ENCODE peak calls at places on chromosomes 5 and 9, in five cellular contexts. D, Z, G, W and C are unnamed samples.

GRCh38 chr9:96078866-96079505 is 203.5 kb downstream of the ERCC6L2 start:
- DNase-seq in G (no peak), Z (no peak), D (no peak), W (no peak), C (no peak)

GRCh38 chr5:134794136-134794535 is 35.6 kb downstream of the DDX46 start:
- DNase-seq in Z (no peak), W (no peak), G (no peak), D (no peak), C (no peak)

GRCh38 chr5:56048124-56048523 is 53.4 kb upstream of the IL6ST start:
- DNase-seq in G (no peak), Z (no peak), W (no peak), D (no peak), C (no peak)

GRCh38 chr5:56815657-56816545 is 552 bp downstream of the MAP3K1 start:
- DNase-seq in D (no peak), G (no peak), W (peak; percentile 72), Z (no peak), C (no peak)

GRCh38 chr5:139693676-139694364 is 45.7 kb downstream of the CXXC5 start:
- DNase-seq in W (no peak), G (no peak), Z (no peak), D (no peak), C (no peak)

GRCh38 chr5:67494186-67494842 is 297.7 kb upstream of the CD180 start:
- DNase-seq in D (no peak), Z (no peak), G (no peak), W (no peak), C (no peak)

GRCh38 chr5:14591548-14591947 is 10.0 kb downstream of the OTULINL start:
- DNase-seq in Z (no peak), G (no peak), W (no peak), D (no peak), C (no peak)

GRCh38 chr9:110334183-110334582 is 3.5 kb downstream of the TXNDC8 start:
- DNase-seq in W (no peak), D (no peak), G (no peak), Z (no peak), C (no peak)

GRCh38 chr5:176658817-176659216 is 11.5 kb downstream of the TSPAN17 start:
- DNase-seq in D (no peak), W (no peak), Z (no peak), G (no peak), C (no peak)

GRCh38 chr9:121945849-121946248 is 147.3 kb downstream of the TTLL11 start:
- DNase-seq in Z (no peak), W (no peak), G (no peak), D (no peak), C (no peak)

GRCh38 chr9:100196215-100196614 is 97.2 kb downstream of the INVS start:
- DNase-seq in Z (no peak), W (no peak), G (no peak), D (no peak), C (no peak)

GRCh38 chr9:123643518-123643917 is 286.4 kb downstream of the DENND1A start:
- DNase-seq in G (no peak), D (no peak), Z (no peak), W (no peak), C (no peak)

GRCh38 chr5:61969347-61969746 is 336.7 kb upstream of the KIF2A start:
- DNase-seq in D (no peak), Z (no peak), W (no peak), G (no peak), C (no peak)

GRCh38 chr9:116030532-116030931 is 123.1 kb upstream of the PAPPA start:
- DNase-seq in D (no peak), W (no peak), Z (no peak), G (no peak), C (no peak)
- TF ChIP-seq SUZ12 in D (no peak), W (no peak), Z (no peak), G (no peak), C (no peak)

GRCh38 chr5:107248065-107248695 is 422.6 kb downstream of the EFNA5 start:
- DNase-seq in Z (peak; percentile 60), G (peak; percentile 13), W (peak; percentile 87), D (no peak), C (peak; percentile 18)
- TF ChIP-seq SUZ12 in Z (no peak), G (no peak), W (no peak), D (no peak), C (no peak)

DNA sequence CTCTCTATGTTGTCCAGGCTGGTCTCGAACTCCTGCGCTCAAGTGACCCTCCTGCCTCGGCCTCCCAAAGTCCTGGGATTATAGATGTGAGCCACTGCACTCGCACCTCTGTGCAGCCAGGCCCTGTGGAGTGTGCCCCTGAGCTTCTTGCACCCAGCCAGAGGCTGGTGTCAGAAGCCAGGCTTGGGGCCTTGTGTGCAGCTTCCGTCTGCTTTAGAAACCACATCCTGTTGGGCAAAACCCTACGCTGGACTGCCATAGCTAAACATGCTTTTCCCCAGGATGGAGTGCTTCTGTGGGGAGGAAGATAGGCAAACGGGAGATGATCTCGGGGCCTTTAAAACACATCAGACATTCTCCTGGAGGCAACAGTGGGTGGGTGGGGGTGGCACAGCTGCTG is 40.1 kb downstream of the PRRT1B start:
- DNase-seq in G (no peak), W (no peak), D (no peak), Z (no peak), C (no peak)
- TF ChIP-seq SUZ12 in G (no peak), W (no peak), D (no peak), Z (no peak), C (no peak)

GRCh38 chr5:9380108-9380507 is 165.8 kb downstream of the SEMA5A start:
- DNase-seq in G (no peak), D (no peak), W (no peak), Z (no peak), C (no peak)
- TF ChIP-seq SUZ12 in G (no peak), D (no peak), W (no peak), Z (no peak), C (no peak)

GRCh38 chr5:172744106-172745104 is 26.6 kb downstream of the DUSP1 start:
- DNase-seq in D (no peak), Z (no peak), W (no peak), G (no peak), C (no peak)

GRCh38 chr5:172746725-172747124 is 24.3 kb downstream of the DUSP1 start:
- DNase-seq in D (no peak), G (no peak), W (no peak), Z (no peak), C (no peak)

GRCh38 chr5:172745406-172745805 is 25.6 kb downstream of the DUSP1 start:
- DNase-seq in Z (no peak), W (no peak), D (no peak), G (no peak), C (no peak)

GRCh38 chr5:172747471-172747870 is 23.5 kb downstream of the DUSP1 start:
- DNase-seq in W (no peak), D (no peak), G (no peak), Z (no peak), C (no peak)

GRCh38 chr5:172745836-172746235 is 25.2 kb downstream of the DUSP1 start:
- DNase-seq in Z (no peak), G (no peak), W (no peak), D (no peak), C (no peak)
- TF ChIP-seq SUZ12 in Z (no peak), G (no peak), W (no peak), D (no peak), C (no peak)

DNA sequence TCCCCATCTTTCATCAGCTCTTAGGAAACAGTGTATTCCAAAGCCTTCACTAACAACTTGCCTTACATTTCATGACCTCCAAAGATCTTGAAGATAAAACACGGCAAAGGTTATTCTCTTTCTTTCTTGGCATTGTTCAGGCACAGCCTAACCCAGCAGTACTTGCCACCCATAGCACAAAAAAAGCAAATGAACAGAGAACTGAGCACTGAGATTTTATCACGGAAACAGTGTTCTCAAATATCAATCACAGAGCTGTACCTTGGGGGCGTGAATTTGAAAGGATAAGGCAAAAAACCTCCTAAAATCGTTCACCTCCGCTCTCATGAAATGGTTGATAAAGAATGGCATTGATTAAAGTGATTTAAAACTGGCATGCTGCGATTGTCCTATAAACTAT is 16.9 kb upstream of the KCNV2 start:
- DNase-seq in G (no peak), W (no peak), D (no peak), Z (no peak), C (no peak)
- TF ChIP-seq SUZ12 in G (no peak), W (no peak), D (no peak), Z (no peak), C (no peak)

GRCh38 chr5:168076561-168076991 is 214.9 kb upstream of the WWC1 start:
- DNase-seq in D (peak; percentile 16), G (no peak), Z (peak; percentile 34), W (peak; percentile 84), C (peak; percentile 16)
- TF ChIP-seq SUZ12 in D (no peak), G (no peak), Z (no peak), W (no peak), C (no peak)

DNA sequence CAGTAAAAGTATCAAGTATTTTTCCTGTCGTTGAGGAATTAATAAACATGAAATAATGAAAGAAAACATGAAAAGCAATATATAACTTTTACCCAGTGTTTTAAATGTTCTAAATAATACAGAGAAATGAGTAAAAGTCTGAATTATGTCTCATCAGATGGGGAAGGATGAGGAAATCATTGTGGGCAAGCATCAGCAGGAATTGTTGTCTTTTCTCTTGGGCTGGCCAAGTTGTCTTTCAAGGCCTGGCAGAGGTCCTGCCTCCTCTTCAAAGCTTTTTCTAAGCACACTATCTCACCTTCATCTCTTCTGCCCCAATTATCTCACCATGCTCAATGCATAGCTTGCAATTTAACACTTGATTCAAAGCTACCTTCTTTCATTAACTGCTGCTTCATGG is 41.9 kb downstream of the MOCS2 start:
- DNase-seq in G (no peak), Z (no peak), W (no peak), D (no peak), C (no peak)
- TF ChIP-seq SUZ12 in G (no peak), Z (no peak), W (no peak), D (no peak), C (no peak)

DNA sequence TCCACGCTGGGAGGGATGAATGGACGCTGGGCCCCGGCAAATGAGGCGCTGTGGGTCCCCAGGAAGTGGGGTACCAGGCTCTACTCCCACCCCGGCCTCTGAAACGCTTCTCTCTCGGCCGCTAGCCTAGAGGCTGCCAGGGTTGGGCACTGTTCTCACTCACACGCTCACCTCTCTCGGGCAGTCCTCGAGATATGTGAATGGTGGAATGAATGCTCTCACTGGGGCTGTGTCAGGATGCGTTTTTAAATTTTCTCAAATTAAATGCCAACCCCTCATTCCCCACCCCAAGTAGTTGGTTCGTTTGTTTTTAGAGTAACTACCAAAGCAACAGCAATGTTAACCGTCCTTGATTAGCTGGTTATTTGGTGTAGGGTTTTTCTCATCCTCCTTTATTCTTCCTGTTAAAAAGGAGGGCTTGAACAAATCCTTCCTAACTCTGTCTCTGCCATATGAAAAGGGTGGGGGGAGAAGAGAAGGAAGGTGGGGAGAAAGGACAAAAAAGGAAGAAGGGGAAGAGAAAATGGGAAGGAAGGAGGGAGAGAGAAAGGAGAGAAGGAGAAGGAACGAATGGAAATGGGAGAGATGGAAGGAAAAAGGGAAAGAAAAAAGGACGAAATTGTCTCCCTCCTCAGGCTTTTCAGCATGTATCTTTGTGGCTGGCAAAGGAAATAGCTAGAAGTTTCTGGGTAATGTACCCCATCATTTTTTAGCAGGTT is 1.4 kb upstream of the EBF1 start:
- DNase-seq in W (no peak), G (no peak), D (no peak), Z (no peak), C (no peak)
- TF ChIP-seq SUZ12 in W (peak; percentile 76), G (no peak), D (no peak), Z (no peak), C (no peak)